ENCODE peak calls at places on chromosomes 12 and 14, in five cellular contexts. One of them, this sample, is unnamed.

GRCh38 chr14:66624319-66624937 is 116.5 kb downstream of the GPHN start:
- DNase-seq in midbrain: peak
- DNase-seq in cardiac muscle cell: peak
- DNase-seq in KG1: peak
- DNase-seq in AG10803: peak
- DNase-seq in this sample: peak

GRCh38 chr12:124487065-124487833 is 80.2 kb downstream of the NCOR2 start:
- DNase-seq in midbrain: peak
- DNase-seq in cardiac muscle cell: peak
- DNase-seq in KG1: no peak
- DNase-seq in AG10803: no peak
- DNase-seq in this sample: no peak

GRCh38 chr14:104660597-104660996 is 28.8 kb upstream of the INF2 start:
- DNase-seq in midbrain: no peak
- DNase-seq in cardiac muscle cell: no peak
- DNase-seq in KG1: no peak
- DNase-seq in AG10803: no peak
- DNase-seq in this sample: no peak

GRCh38 chr12:94481734-94482133 is 22.1 kb upstream of the CEP83 start:
- DNase-seq in midbrain: no peak
- DNase-seq in cardiac muscle cell: peak
- DNase-seq in KG1: no peak
- DNase-seq in AG10803: no peak
- DNase-seq in this sample: no peak

GRCh38 chr14:56854325-56854724 is 44.0 kb upstream of the OTX2 start:
- DNase-seq in midbrain: no peak
- DNase-seq in cardiac muscle cell: no peak
- DNase-seq in KG1: no peak
- DNase-seq in AG10803: no peak
- DNase-seq in this sample: no peak

GRCh38 chr14:104735830-104736642 is 12.0 kb downstream of the ADSS1 start:
- DNase-seq in midbrain: peak
- DNase-seq in cardiac muscle cell: no peak
- DNase-seq in KG1: no peak
- DNase-seq in AG10803: peak
- DNase-seq in this sample: no peak

GRCh38 chr14:77844802-77845201 is 44.9 kb downstream of the ADCK1 start:
- DNase-seq in midbrain: no peak
- DNase-seq in cardiac muscle cell: no peak
- DNase-seq in KG1: peak
- DNase-seq in AG10803: peak
- DNase-seq in this sample: no peak

GRCh38 chr14:105005329-105005928 is 15.5 kb downstream of the CDCA4 start:
- DNase-seq in midbrain: no peak
- DNase-seq in cardiac muscle cell: no peak
- DNase-seq in KG1: no peak
- DNase-seq in AG10803: no peak
- DNase-seq in this sample: no peak

GRCh38 chr14:95832012-95832411 is 44.6 kb upstream of the TUNAR start:
- DNase-seq in midbrain: no peak
- DNase-seq in cardiac muscle cell: no peak
- DNase-seq in KG1: no peak
- DNase-seq in AG10803: no peak
- DNase-seq in this sample: no peak

GRCh38 chr14:54682578-54682977 is 115.7 kb downstream of the SAMD4A start:
- DNase-seq in midbrain: no peak
- DNase-seq in cardiac muscle cell: no peak
- DNase-seq in KG1: no peak
- DNase-seq in AG10803: no peak
- DNase-seq in this sample: no peak

GRCh38 chr12:68042212-68042699 is 53.0 kb downstream of the IFNG-AS1 start:
- DNase-seq in midbrain: no peak
- DNase-seq in cardiac muscle cell: peak
- DNase-seq in KG1: no peak
- DNase-seq in AG10803: peak
- DNase-seq in this sample: no peak

GRCh38 chr12:3553681-3554546 is 62.9 kb downstream of the PRMT8 start:
- DNase-seq in midbrain: no peak
- DNase-seq in cardiac muscle cell: no peak
- DNase-seq in KG1: no peak
- DNase-seq in AG10803: no peak
- DNase-seq in this sample: no peak

GRCh38 chr14:89674906-89675305 is 257.9 kb upstream of the FOXN3 start:
- DNase-seq in midbrain: no peak
- DNase-seq in cardiac muscle cell: no peak
- DNase-seq in KG1: no peak
- DNase-seq in AG10803: peak
- DNase-seq in this sample: no peak

GRCh38 chr12:78149459-78149858 is 318.8 kb downstream of the NAV3 start:
- DNase-seq in midbrain: no peak
- DNase-seq in cardiac muscle cell: peak
- DNase-seq in KG1: no peak
- DNase-seq in AG10803: no peak
- DNase-seq in this sample: no peak

GRCh38 chr14:59905193-59905592 is 14.8 kb upstream of the LRRC9 start:
- DNase-seq in midbrain: no peak
- DNase-seq in cardiac muscle cell: no peak
- DNase-seq in KG1: no peak
- DNase-seq in AG10803: no peak
- DNase-seq in this sample: no peak

GRCh38 chr14:50677527-50678063 is 9.5 kb upstream of the SAV1 start:
- DNase-seq in midbrain: no peak
- DNase-seq in cardiac muscle cell: no peak
- DNase-seq in KG1: no peak
- DNase-seq in AG10803: peak
- DNase-seq in this sample: no peak

GRCh38 chr14:94003397-94003796 is 6.3 kb downstream of the CCDC197 start:
- DNase-seq in midbrain: no peak
- DNase-seq in cardiac muscle cell: no peak
- DNase-seq in KG1: no peak
- DNase-seq in AG10803: no peak
- DNase-seq in this sample: no peak

GRCh38 chr12:22981711-22982110 is 356.7 kb downstream of the ETNK1 start:
- DNase-seq in midbrain: no peak
- DNase-seq in cardiac muscle cell: peak
- DNase-seq in KG1: no peak
- DNase-seq in AG10803: peak
- DNase-seq in this sample: no peak

GRCh38 chr12:88638956-88639355 is 58.7 kb upstream of the KITLG start:
- DNase-seq in midbrain: no peak
- DNase-seq in cardiac muscle cell: no peak
- DNase-seq in KG1: no peak
- DNase-seq in AG10803: peak
- DNase-seq in this sample: no peak